ENCODE peak calls at places on chromosome 19, in seven cellular contexts. R is neural crest cell, K is IMR-90, S is T-helper 9 cell, J is ELF-1, Z is nucleus accumbens, D is D341Med. F is an unnamed sample.

GRCh38 chr19:3725640-3726310 is 17.6 kb downstream of the TJP3 start:
- DNase-seq in K (no peak), D (peak), J (peak), R (no peak), S (no peak), Z (no peak), F (no peak)

GRCh38 chr19:35157431-35157830 is 2.9 kb downstream of the FXYD5 start:
- DNase-seq in R (no peak), Z (no peak), K (no peak), J (no peak), S (no peak), D (no peak), F (no peak)

GRCh38 chr19:5150902-5151741 is 182.2 kb downstream of the KDM4B start:
- DNase-seq in D (no peak), Z (no peak), R (no peak), S (no peak), J (no peak), K (no peak), F (no peak)

GRCh38 chr19:53944416-53944815 is 18.3 kb upstream of the CACNG8 start:
- DNase-seq in D (no peak), J (no peak), S (no peak), R (no peak), K (no peak), Z (no peak), F (no peak)

GRCh38 chr19:5534787-5535586 is 32.8 kb downstream of the TINCR start:
- DNase-seq in K (peak), D (peak), R (peak), J (peak), S (peak), Z (no peak), F (peak)

GRCh38 chr19:495440-496332 is 600 bp upstream of the MADCAM1 start:
- DNase-seq in K (peak), R (peak), S (peak), Z (no peak), J (peak), D (peak), F (peak)

GRCh38 chr19:22532388-22533310 is 101.5 kb upstream of the ZNF492 start:
- DNase-seq in D (no peak), S (no peak), J (no peak), K (no peak), R (no peak), Z (peak), F (no peak)

GRCh38 chr19:33464733-33465115 is 56.9 kb downstream of the PEPD start:
- DNase-seq in R (no peak), S (no peak), D (no peak), Z (no peak), J (no peak), K (no peak), F (no peak)

GRCh38 chr19:46716672-46717033 is 261 bp downstream of the PRKD2 start:
- DNase-seq in K (no peak), J (no peak), Z (no peak), R (no peak), S (no peak), D (peak), F (no peak)

GRCh38 chr19:53192771-53193533 is at the start of gene ZNF665:
- DNase-seq in R (peak), Z (peak), K (peak), S (peak), D (peak), J (peak), F (peak)

F was measured in PC-3.